ENCODE peak calls at places on chromosomes 3 and 15, in eight cellular contexts. S is GM20000, C is GM12865, O is astrocyte of the spinal cord, K is psoas muscle, W is cardiac fibroblast, A is type B pancreatic cell, L is coronary artery. Q is an unnamed sample.

GRCh38 chr3:9779197-9779596 is 9.4 kb upstream of the CAMK1 start:
- DNase-seq in S (no peak), C (no peak), O (no peak), K (no peak), W (no peak), A (no peak), L (no peak), Q (no peak)

GRCh38 chr3:33008282-33008681 is 56.8 kb downstream of the CCR4 start:
- DNase-seq in S (no peak), C (no peak), O (no peak), K (no peak), W (no peak), A (no peak), L (no peak), Q (no peak)

GRCh38 chr3:112653209-112653871 is 12.4 kb upstream of the CCDC80 start:
- DNase-seq in S (no peak), C (no peak), O (peak), K (no peak), W (peak), A (no peak), L (no peak), Q (no peak)

GRCh38 chr15:36024066-36024465 is 478.1 kb upstream of the DPH6 start:
- DNase-seq in S (no peak), C (no peak), O (no peak), K (no peak), W (peak), A (no peak), L (no peak), Q (no peak)

GRCh38 chr3:127005864-127006500 is 23.1 kb downstream of the PLXNA1 start:
- DNase-seq in S (no peak), C (no peak), O (peak), K (no peak), W (peak), A (no peak), L (no peak), Q (no peak)

GRCh38 chr3:98612587-98612986 is 19.2 kb upstream of the CPOX start:
- DNase-seq in S (no peak), C (peak), O (no peak), K (no peak), W (peak), A (no peak), L (no peak), Q (no peak)

GRCh38 chr15:37107071-37107753 is 6.9 kb upstream of the MEIS2 start:
- DNase-seq in S (no peak), C (no peak), O (no peak), K (no peak), W (no peak), A (no peak), L (no peak), Q (no peak)

GRCh38 chr3:193594946-193595689 is 2.1 kb downstream of the OPA1 start:
- DNase-seq in S (no peak), C (no peak), O (peak), K (no peak), W (peak), A (no peak), L (no peak), Q (no peak)

GRCh38 chr15:78103406-78104118 is 11.2 kb downstream of the SH2D7 start:
- DNase-seq in S (peak), C (peak), O (no peak), K (no peak), W (no peak), A (no peak), L (no peak), Q (no peak)

GRCh38 chr3:179256813-179257212 is 5.9 kb upstream of the KCNMB3 start:
- DNase-seq in S (no peak), C (no peak), O (no peak), K (no peak), W (no peak), A (no peak), L (no peak), Q (no peak)

GRCh38 chr3:40720351-40720750 is 195.6 kb downstream of the ZNF621 start:
- DNase-seq in S (no peak), C (no peak), O (no peak), K (no peak), W (no peak), A (no peak), L (no peak), Q (no peak)

GRCh38 chr3:9146367-9147071 is 102.9 kb downstream of the SRGAP3 start:
- DNase-seq in S (no peak), C (peak), O (no peak), K (no peak), W (no peak), A (no peak), L (no peak), Q (no peak)

GRCh38 chr3:27628029-27628750 is 93.9 kb downstream of the EOMES start:
- DNase-seq in S (no peak), C (no peak), O (no peak), K (no peak), W (peak), A (no peak), L (no peak), Q (no peak)

GRCh38 chr3:37526511-37526910 is 335.2 kb upstream of the CTDSPL start:
- DNase-seq in S (no peak), C (no peak), O (peak), K (peak), W (peak), A (no peak), L (peak), Q (no peak)

GRCh38 chr3:17639257-17639656 is 103.2 kb downstream of the TBC1D5 start:
- DNase-seq in S (no peak), C (no peak), O (peak), K (no peak), W (peak), A (no peak), L (no peak), Q (no peak)

GRCh38 chr3:47409688-47410416 is 29.0 kb downstream of the PTPN23 start:
- DNase-seq in S (no peak), C (no peak), O (no peak), K (no peak), W (no peak), A (no peak), L (no peak), Q (no peak)

GRCh38 chr15:83559310-83559966 is 94.5 kb upstream of the ADAMTSL3 start:
- DNase-seq in S (peak), C (peak), O (peak), K (no peak), W (peak), A (no peak), L (no peak), Q (no peak)

GRCh38 chr3:93962798-93963197 is 10.9 kb downstream of the PROS1 start:
- DNase-seq in S (no peak), C (no peak), O (no peak), K (no peak), W (no peak), A (no peak), L (no peak), Q (no peak)

GRCh38 chr3:43871627-43872245 is 181.0 kb downstream of the ABHD5 start:
- DNase-seq in S (no peak), C (no peak), O (no peak), K (no peak), W (no peak), A (no peak), L (no peak), Q (no peak)

GRCh38 chr3:164539215-164539614 is 539.1 kb downstream of the SI start:
- DNase-seq in S (no peak), C (no peak), O (no peak), K (no peak), W (no peak), A (no peak), L (no peak), Q (no peak)

GRCh38 chr3:65776494-65776893 is 262.2 kb downstream of the MAGI1 start:
- DNase-seq in S (no peak), C (no peak), O (no peak), K (no peak), W (no peak), A (no peak), L (no peak), Q (no peak)

GRCh38 chr3:138846350-138846756 is 11.6 kb upstream of the PIK3CB start:
- DNase-seq in S (no peak), C (no peak), O (no peak), K (no peak), W (no peak), A (no peak), L (no peak), Q (no peak)

GRCh38 chr3:156151824-156152428 is 31.5 kb downstream of the KCNAB1 start:
- DNase-seq in S (peak), C (peak), O (peak), K (peak), W (peak), A (peak), L (peak), Q (no peak)

GRCh38 chr3:126835472-126836219 is 131.6 kb downstream of the CHCHD6 start:
- DNase-seq in S (no peak), C (no peak), O (peak), K (no peak), W (peak), A (no peak), L (no peak), Q (no peak)

GRCh38 chr3:72750405-72750922 is 97.8 kb downstream of the SHQ1 start:
- DNase-seq in S (no peak), C (no peak), O (no peak), K (no peak), W (no peak), A (peak), L (no peak), Q (no peak)

GRCh38 chr3:44915702-44916438 is 41.5 kb downstream of the TGM4 start:
- DNase-seq in S (no peak), C (no peak), O (peak), K (no peak), W (peak), A (no peak), L (no peak), Q (no peak)
- TF ChIP-seq CTCF in S (no peak), C (no peak), O (no peak), K (no peak), W (no peak), A (no peak), L (no peak), Q (no peak)

DNA sequence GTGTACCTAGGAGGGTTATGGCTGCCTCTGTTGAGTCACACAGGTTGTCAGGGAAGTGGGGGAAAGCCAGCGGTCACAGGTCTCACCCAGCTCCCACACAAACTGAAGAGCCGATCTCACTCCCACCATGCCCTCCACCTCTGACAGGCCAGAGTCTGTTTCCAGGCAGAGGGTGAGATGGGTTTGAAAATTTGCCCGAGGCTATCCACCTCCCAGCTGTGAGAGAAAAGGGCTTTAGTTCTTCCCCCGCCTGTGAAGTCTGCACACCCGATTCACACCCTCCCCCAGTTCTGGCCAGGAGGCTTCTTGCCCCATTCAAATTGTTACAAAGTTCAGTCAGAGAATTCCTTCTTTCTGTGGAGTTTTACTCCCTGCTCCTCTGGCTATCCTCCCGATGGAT is 446.9 kb downstream of the EDEM1 start:
- DNase-seq in S (no peak), C (no peak), O (no peak), K (no peak), W (no peak), A (no peak), L (no peak), Q (no peak)
- TF ChIP-seq CTCF in S (no peak), C (no peak), O (no peak), K (no peak), W (no peak), A (no peak), L (no peak), Q (no peak)

GRCh38 chr3:183022935-183023516 is 42.7 kb upstream of the DCUN1D1 start:
- DNase-seq in S (no peak), C (no peak), O (no peak), K (no peak), W (no peak), A (no peak), L (no peak), Q (no peak)
- TF ChIP-seq CTCF in S (no peak), C (no peak), O (no peak), K (no peak), W (no peak), A (no peak), L (no peak), Q (no peak)

GRCh38 chr3:143648708-143649107 is 199.6 kb downstream of the SLC9A9 start:
- DNase-seq in S (no peak), C (no peak), O (no peak), K (no peak), W (peak), A (no peak), L (no peak), Q (no peak)
- TF ChIP-seq CTCF in S (no peak), C (peak), O (peak), K (no peak), W (peak), A (peak), L (no peak), Q (no peak)

DNA sequence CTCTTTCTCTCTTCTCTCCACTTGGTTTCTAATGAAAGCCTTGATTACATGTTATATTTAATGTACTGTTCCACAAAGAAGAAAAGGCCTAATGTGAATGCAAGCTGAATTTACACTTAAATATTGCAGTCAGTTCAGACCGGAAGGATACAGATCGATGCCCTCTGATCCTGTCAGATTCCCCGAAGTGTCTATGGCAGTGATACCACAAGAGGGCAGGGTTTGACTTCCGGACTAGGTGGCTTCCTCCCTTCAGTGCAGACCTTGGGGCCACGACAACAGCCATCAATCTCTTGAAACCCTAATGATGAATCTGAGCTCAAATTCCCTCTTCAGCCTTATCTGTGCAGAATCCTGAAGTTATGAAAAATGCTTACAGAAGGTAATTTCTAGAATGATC is 29.5 kb downstream of the AGTR1 start:
- DNase-seq in S (peak), C (peak), O (peak), K (no peak), W (peak), A (no peak), L (no peak), Q (no peak)
- TF ChIP-seq CTCF in S (peak), C (peak), O (peak), K (peak), W (peak), A (peak), L (no peak), Q (no peak)

DNA sequence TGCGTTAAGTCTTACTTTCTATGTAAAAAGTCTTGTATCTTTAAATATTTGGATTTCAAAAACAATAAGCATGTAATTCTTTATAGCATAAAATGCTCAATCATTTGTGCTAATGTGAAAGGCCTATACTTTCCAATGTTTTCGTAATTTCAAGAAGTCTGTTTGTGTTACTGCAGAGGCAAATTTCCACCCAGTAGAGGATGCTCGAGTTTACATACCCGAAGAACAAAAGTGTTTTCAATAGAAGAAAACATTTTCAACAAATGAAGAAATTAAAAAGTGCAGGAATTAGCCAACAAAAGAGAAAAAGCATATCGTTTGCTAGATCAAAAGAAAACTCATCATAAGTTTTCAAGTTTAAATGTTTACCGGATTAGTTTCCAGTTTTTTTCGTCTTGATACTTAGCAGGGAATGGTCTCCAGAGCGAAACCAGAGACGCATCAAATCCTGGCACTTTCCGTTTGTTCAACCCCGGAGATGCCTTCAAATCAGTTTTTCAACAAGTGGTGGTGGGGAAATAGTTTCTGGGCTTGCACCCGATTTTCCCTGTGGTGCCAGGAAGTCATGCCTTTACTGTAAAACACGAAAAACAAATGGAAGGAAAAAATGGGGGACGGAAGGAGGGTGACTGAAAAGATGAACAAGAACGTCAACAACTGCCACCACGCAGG is 1.0 kb downstream of the CGGBP1 start:
- DNase-seq in S (no peak), C (peak), O (peak), K (no peak), W (peak), A (no peak), L (no peak), Q (no peak)
- TF ChIP-seq CTCF in S (no peak), C (no peak), O (peak), K (no peak), W (peak), A (no peak), L (no peak), Q (no peak)

GRCh38 chr3:149490260-149490971 is 15.9 kb downstream of the TM4SF4 start:
- DNase-seq in S (no peak), C (no peak), O (no peak), K (no peak), W (no peak), A (no peak), L (no peak), Q (no peak)

GRCh38 chr3:149489060-149489690 is 14.7 kb downstream of the TM4SF4 start:
- DNase-seq in S (no peak), C (peak), O (no peak), K (no peak), W (peak), A (no peak), L (no peak), Q (no peak)

GRCh38 chr3:149486726-149487125 is 12.2 kb downstream of the TM4SF4 start:
- DNase-seq in S (no peak), C (no peak), O (no peak), K (no peak), W (no peak), A (no peak), L (no peak), Q (no peak)

GRCh38 chr3:149493315-149494021 is 19.0 kb downstream of the TM4SF4 start:
- DNase-seq in S (no peak), C (no peak), O (no peak), K (no peak), W (no peak), A (no peak), L (no peak), Q (no peak)

DNA sequence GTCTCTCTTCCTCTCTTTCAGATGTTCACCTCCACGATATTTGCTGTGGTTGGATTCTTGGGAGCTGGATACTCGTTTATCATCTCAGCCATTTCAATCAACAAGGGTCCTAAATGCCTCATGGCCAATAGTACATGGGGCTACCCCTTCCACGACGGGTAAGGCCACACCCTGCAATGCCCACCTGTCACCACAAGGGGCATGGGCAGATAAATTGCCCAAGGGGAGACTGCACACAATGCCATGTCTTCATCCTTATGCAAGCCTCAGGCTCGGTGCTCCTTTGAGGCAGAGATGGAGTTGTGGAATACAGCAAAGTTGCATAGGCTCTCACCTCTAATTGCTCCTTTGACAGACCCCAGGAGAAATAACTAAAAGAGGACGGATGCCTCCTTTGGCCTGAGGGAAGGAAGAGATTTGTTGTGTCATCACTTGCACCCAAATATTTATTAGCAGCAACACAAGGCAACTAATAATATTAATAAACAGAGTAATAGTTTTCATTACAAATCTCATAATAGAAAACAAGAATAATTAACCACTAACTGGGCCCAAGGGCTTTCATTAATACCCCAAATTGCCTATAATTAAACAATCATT is 13.2 kb downstream of the TM4SF4 start:
- DNase-seq in S (peak), C (peak), O (no peak), K (no peak), W (no peak), A (no peak), L (no peak), Q (no peak)
- TF ChIP-seq CTCF in S (peak), C (peak), O (peak), K (peak), W (peak), A (peak), L (no peak), Q (no peak)

GRCh38 chr3:141876891-141877561 is 583 bp downstream of the ATP1B3 start:
- DNase-seq in S (peak), C (peak), O (peak), K (peak), W (peak), A (peak), L (peak), Q (peak)

GRCh38 chr3:141875893-141876380 is 506 bp upstream of the ATP1B3 start:
- DNase-seq in S (no peak), C (no peak), O (peak), K (peak), W (peak), A (peak), L (peak), Q (no peak)

GRCh38 chr3:141875374-141875892 is 1.0 kb upstream of the ATP1B3 start:
- DNase-seq in S (peak), C (peak), O (peak), K (peak), W (peak), A (peak), L (peak), Q (peak)

GRCh38 chr3:141877911-141878310 is 1.5 kb downstream of the ATP1B3 start:
- DNase-seq in S (no peak), C (peak), O (peak), K (no peak), W (peak), A (no peak), L (no peak), Q (no peak)

GRCh38 chr3:141876381-141876890 is at the start of gene ATP1B3:
- DNase-seq in S (peak), C (peak), O (peak), K (peak), W (peak), A (peak), L (peak), Q (peak)
- TF ChIP-seq CTCF in S (no peak), C (no peak), O (no peak), K (no peak), W (no peak), A (no peak), L (no peak), Q (no peak)

DNA sequence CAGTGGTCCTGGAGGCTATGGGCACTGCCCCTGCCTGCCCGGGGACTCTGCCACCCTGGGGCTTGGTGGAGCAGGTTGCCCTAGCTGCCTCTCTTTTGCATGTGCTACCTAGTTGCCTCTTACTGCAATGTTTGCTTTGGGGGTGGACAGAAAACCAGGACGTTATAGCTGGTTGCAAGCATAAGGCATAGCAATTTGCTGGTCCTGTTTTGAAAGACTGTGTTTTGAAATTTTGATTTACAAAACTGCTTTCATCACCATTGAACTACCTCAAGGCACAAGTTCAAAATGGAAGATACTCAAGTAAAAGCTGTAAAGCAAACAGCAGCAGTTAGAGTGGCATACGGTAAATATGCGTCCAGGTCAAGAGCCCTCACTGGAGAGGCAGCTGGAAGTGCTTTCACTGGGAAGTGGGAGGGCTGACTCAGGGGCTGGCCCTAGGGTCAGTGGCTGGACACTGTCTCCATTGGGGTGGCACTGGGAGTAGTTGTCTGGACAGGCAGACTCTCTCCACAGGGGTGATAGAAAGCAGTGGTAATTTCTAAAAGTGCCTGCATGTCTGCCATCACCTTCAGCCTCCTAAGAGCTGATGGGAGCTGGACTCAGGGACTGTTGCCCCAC is 138.1 kb downstream of the CHDH start:
- DNase-seq in S (no peak), C (no peak), O (no peak), K (no peak), W (no peak), A (peak), L (peak), Q (no peak)
- TF ChIP-seq CTCF in S (no peak), C (no peak), O (no peak), K (no peak), W (no peak), A (no peak), L (no peak), Q (no peak)

GRCh38 chr15:98568382-98569017 is 79.8 kb upstream of the IGF1R start:
- DNase-seq in S (no peak), C (no peak), O (no peak), K (no peak), W (peak), A (no peak), L (no peak), Q (no peak)
- TF ChIP-seq CTCF in S (no peak), C (peak), O (no peak), K (peak), W (peak), A (peak), L (no peak), Q (no peak)

Q was measured in activated B cell treated with CpG ODN at 0.5 μM for 24 hours.